ENCODE peak calls at places on chromosomes 3 and 15, in six cellular contexts. One of them, this sample, is unnamed.

GRCh38 chr15:40511472-40512133 is 40.8 kb downstream of the CHST14 start:
- DNase-seq in HepG2: peak
- DNase-seq in GM12878: no peak
- DNase-seq in HCT116: no peak
- DNase-seq in SK-N-SH: peak
- DNase-seq in K562: peak
- DNase-seq in this sample: no peak

GRCh38 chr3:189013224-189013888 is 158.4 kb upstream of the TPRG1 start:
- DNase-seq in HepG2: no peak
- DNase-seq in GM12878: no peak
- DNase-seq in HCT116: no peak
- DNase-seq in SK-N-SH: no peak
- DNase-seq in K562: no peak
- DNase-seq in this sample: no peak

GRCh38 chr3:43405888-43406636 is 119.7 kb downstream of the SNRK start:
- DNase-seq in HepG2: no peak
- DNase-seq in GM12878: no peak
- DNase-seq in HCT116: no peak
- DNase-seq in SK-N-SH: no peak
- DNase-seq in K562: no peak
- DNase-seq in this sample: no peak

GRCh38 chr3:171101982-171102610 is 75.6 kb upstream of the SLC2A2 start:
- DNase-seq in HepG2: no peak
- DNase-seq in GM12878: no peak
- DNase-seq in HCT116: no peak
- DNase-seq in SK-N-SH: no peak
- DNase-seq in K562: no peak
- DNase-seq in this sample: no peak

GRCh38 chr3:52983336-52983807 is 62.5 kb downstream of the SFMBT1 start:
- DNase-seq in HepG2: no peak
- DNase-seq in GM12878: peak
- DNase-seq in HCT116: no peak
- DNase-seq in SK-N-SH: no peak
- DNase-seq in K562: no peak
- DNase-seq in this sample: no peak

GRCh38 chr3:150727653-150728502 is 24.2 kb upstream of the ERICH6 start:
- DNase-seq in HepG2: no peak
- DNase-seq in GM12878: no peak
- DNase-seq in HCT116: no peak
- DNase-seq in SK-N-SH: no peak
- DNase-seq in K562: peak
- DNase-seq in this sample: no peak

GRCh38 chr15:101451192-101451799 is 38.2 kb downstream of the PCSK6 start:
- DNase-seq in HepG2: no peak
- DNase-seq in GM12878: no peak
- DNase-seq in HCT116: no peak
- DNase-seq in SK-N-SH: peak
- DNase-seq in K562: peak
- DNase-seq in this sample: no peak

GRCh38 chr15:79314186-79314585 is 3.3 kb downstream of the TMED3 start:
- DNase-seq in HepG2: no peak
- DNase-seq in GM12878: no peak
- DNase-seq in HCT116: no peak
- DNase-seq in SK-N-SH: no peak
- DNase-seq in K562: no peak
- DNase-seq in this sample: no peak

GRCh38 chr3:77171026-77171425 is 131.1 kb downstream of the ROBO2 start:
- DNase-seq in HepG2: no peak
- DNase-seq in GM12878: no peak
- DNase-seq in HCT116: no peak
- DNase-seq in SK-N-SH: peak
- DNase-seq in K562: no peak
- DNase-seq in this sample: no peak

GRCh38 chr15:78012643-78013077 is 64.9 kb downstream of the TBC1D2B start:
- DNase-seq in HepG2: peak
- DNase-seq in GM12878: no peak
- DNase-seq in HCT116: no peak
- DNase-seq in SK-N-SH: no peak
- DNase-seq in K562: no peak
- DNase-seq in this sample: no peak

GRCh38 chr15:74172751-74173544 is 562 bp upstream of the ISLR start:
- DNase-seq in HepG2: no peak
- DNase-seq in GM12878: no peak
- DNase-seq in HCT116: no peak
- DNase-seq in SK-N-SH: peak
- DNase-seq in K562: peak
- DNase-seq in this sample: no peak

GRCh38 chr3:184354121-184354728 is 7.2 kb downstream of the CLCN2 start:
- DNase-seq in HepG2: peak
- DNase-seq in GM12878: no peak
- DNase-seq in HCT116: no peak
- DNase-seq in SK-N-SH: peak
- DNase-seq in K562: peak
- DNase-seq in this sample: no peak

GRCh38 chr3:9914559-9915251 is 2.2 kb upstream of the IL17RC start:
- DNase-seq in HepG2: peak
- DNase-seq in GM12878: no peak
- DNase-seq in HCT116: no peak
- DNase-seq in SK-N-SH: peak
- DNase-seq in K562: no peak
- DNase-seq in this sample: no peak

GRCh38 chr3:190281308-190282051 is 40.8 kb downstream of the CLDN1 start:
- DNase-seq in HepG2: peak
- DNase-seq in GM12878: no peak
- DNase-seq in HCT116: no peak
- DNase-seq in SK-N-SH: no peak
- DNase-seq in K562: no peak
- DNase-seq in this sample: no peak

GRCh38 chr3:180002006-180002405 is 34.7 kb downstream of the PEX5L start:
- DNase-seq in HepG2: no peak
- DNase-seq in GM12878: no peak
- DNase-seq in HCT116: no peak
- DNase-seq in SK-N-SH: no peak
- DNase-seq in K562: no peak
- DNase-seq in this sample: no peak

GRCh38 chr15:90895571-90896117 is 7.5 kb upstream of the MAN2A2 start:
- DNase-seq in HepG2: no peak
- DNase-seq in GM12878: no peak
- DNase-seq in HCT116: no peak
- DNase-seq in SK-N-SH: peak
- DNase-seq in K562: peak
- DNase-seq in this sample: no peak

GRCh38 chr3:172158741-172159140 is 119.4 kb downstream of the FNDC3B start:
- DNase-seq in HepG2: no peak
- DNase-seq in GM12878: no peak
- DNase-seq in HCT116: no peak
- DNase-seq in SK-N-SH: no peak
- DNase-seq in K562: no peak
- DNase-seq in this sample: no peak

DNA sequence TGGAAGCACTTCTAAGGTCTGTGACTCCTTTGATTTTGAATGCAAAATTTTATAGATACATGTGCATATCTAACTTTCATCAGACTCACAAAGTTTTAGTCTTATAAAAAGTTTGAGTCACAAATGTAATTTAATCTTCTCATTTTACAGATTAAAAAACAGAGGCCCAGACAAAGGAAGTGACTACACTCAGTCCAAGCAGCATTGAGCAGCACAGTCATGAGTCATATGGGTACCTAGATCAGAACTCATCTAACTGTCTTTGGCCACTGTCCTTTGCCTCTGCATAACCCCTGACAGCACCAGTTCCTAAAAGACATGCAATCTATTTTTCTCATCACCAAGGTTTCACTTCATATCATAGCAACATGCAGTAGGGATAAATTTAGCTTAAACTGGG is 210.7 kb upstream of the KCNH8 start:
- DNase-seq in HepG2: no peak
- DNase-seq in GM12878: no peak
- DNase-seq in HCT116: no peak
- DNase-seq in SK-N-SH: no peak
- DNase-seq in K562: no peak
- DNase-seq in this sample: no peak
- TF ChIP-seq SIN3A in HepG2: no peak
- TF ChIP-seq SIN3A in GM12878: no peak
- TF ChIP-seq SIN3A in HCT116: no peak
- TF ChIP-seq SIN3A in SK-N-SH: no peak
- TF ChIP-seq SIN3A in K562: no peak
- TF ChIP-seq SIN3A in this sample: no peak

GRCh38 chr3:67109651-67110204 is 111.6 kb downstream of the KBTBD8 start:
- DNase-seq in HepG2: peak
- DNase-seq in GM12878: no peak
- DNase-seq in HCT116: peak
- DNase-seq in SK-N-SH: peak
- DNase-seq in K562: peak
- DNase-seq in this sample: no peak
- TF ChIP-seq REST in HepG2: no peak
- TF ChIP-seq REST in GM12878: no peak
- TF ChIP-seq REST in HCT116: no peak
- TF ChIP-seq REST in SK-N-SH: no peak
- TF ChIP-seq REST in K562: no peak
- TF ChIP-seq REST in this sample: no peak

GRCh38 chr15:28094732-28095521 is 4.2 kb downstream of the OCA2 start:
- DNase-seq in HepG2: no peak
- DNase-seq in GM12878: no peak
- DNase-seq in HCT116: no peak
- DNase-seq in SK-N-SH: peak
- DNase-seq in K562: no peak
- DNase-seq in this sample: no peak
- H3K4me3 ChIP-seq in HepG2: peak
- H3K4me3 ChIP-seq in GM12878: peak
- H3K4me3 ChIP-seq in HCT116: no peak
- H3K4me3 ChIP-seq in SK-N-SH: peak
- H3K4me3 ChIP-seq in K562: no peak
- H3K4me3 ChIP-seq in this sample: peak

DNA sequence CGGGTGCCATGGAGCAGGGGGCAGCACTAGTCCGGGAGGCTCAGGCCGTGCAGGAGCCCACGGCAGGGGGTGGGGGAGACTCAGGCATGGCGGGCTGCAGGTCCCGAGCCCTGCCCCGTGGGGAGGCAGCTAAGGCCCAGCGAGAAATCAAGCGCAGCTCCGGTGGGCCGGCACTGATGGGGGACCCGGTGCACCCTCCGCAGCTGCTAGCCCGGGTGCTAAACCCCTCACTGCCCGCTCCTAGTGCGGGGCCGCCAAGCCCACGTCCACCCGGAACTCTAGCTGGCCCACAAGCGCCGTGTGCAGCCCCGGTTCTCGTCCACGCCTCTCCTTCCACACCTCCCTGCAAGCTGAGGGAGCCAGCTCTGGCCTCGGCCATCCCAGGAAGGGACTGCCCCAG is 49.6 kb upstream of the SOX14 start:
- DNase-seq in HepG2: no peak
- DNase-seq in GM12878: no peak
- DNase-seq in HCT116: no peak
- DNase-seq in SK-N-SH: no peak
- DNase-seq in K562: no peak
- DNase-seq in this sample: no peak
- TF ChIP-seq SIN3A in HepG2: no peak
- TF ChIP-seq SIN3A in GM12878: no peak
- TF ChIP-seq SIN3A in HCT116: no peak
- TF ChIP-seq SIN3A in SK-N-SH: no peak
- TF ChIP-seq SIN3A in K562: no peak
- TF ChIP-seq SIN3A in this sample: no peak

DNA sequence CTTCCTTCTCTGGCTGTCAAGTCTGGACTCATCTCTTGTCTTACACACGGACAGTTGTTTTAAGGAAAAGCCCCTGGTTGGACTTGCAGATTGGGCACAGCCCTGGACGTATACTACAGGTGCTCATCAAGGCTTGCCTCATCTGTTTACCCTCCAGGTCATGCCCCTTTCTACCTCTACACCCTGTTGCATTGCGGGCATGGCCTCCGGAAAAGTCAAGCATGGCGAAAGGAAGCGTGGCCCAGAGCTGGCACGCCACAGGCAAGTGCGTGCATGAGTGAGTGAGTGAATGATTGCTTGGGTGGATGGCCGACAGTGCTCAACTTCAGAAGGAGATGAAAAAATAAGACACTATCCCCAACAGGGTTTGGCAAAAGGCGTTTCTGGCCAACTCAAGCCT is 95.7 kb downstream of the RPLP1 start:
- DNase-seq in HepG2: no peak
- DNase-seq in GM12878: no peak
- DNase-seq in HCT116: no peak
- DNase-seq in SK-N-SH: no peak
- DNase-seq in K562: no peak
- DNase-seq in this sample: no peak
- TF ChIP-seq REST in HepG2: no peak
- TF ChIP-seq REST in GM12878: no peak
- TF ChIP-seq REST in HCT116: no peak
- TF ChIP-seq REST in SK-N-SH: no peak
- TF ChIP-seq REST in K562: no peak
- TF ChIP-seq REST in this sample: no peak

DNA sequence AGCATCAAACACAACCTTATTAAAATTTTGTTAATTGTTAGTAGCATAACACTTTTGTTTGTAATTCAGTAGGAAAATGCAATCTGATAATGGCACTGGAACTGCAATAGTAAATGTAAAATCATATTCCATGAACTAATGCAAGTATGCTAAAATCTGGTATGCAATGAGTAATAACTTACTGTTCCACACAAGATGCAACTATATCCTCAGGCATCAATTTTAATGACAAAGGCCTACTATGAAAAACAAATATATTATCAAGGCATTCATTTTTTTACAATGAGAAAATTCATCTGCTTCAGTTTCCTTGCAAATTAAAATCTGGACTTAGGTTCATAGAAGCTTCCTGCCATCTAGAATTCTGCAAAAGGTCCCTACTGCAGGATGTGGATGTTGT is 1.4 kb upstream of the NSMCE3 start:
- DNase-seq in HepG2: no peak
- DNase-seq in GM12878: no peak
- DNase-seq in HCT116: no peak
- DNase-seq in SK-N-SH: no peak
- DNase-seq in K562: no peak
- DNase-seq in this sample: no peak
- H3K4me3 ChIP-seq in HepG2: no peak
- H3K4me3 ChIP-seq in GM12878: peak
- H3K4me3 ChIP-seq in HCT116: no peak
- H3K4me3 ChIP-seq in SK-N-SH: no peak
- H3K4me3 ChIP-seq in K562: no peak
- H3K4me3 ChIP-seq in this sample: no peak

This sample was measured in Panc1.